ENCODE peak calls at places on chromosomes 4 and X, in nine cellular contexts. One of them, this sample, is unnamed.

GRCh38 chrX:153921511-153922285 is 4.4 kb downstream of the ARHGAP4 start:
- DNase-seq in heart right ventricle: no peak
- DNase-seq in stimulated activated naive B cell treated with anti-CD40 and anti-IgM and Interleukin-4, amounts not matched to agents 10 μg/mL and 1 μg/mL and 100 μg/mL, for 72 hours: no peak
- DNase-seq in heart left ventricle: no peak
- DNase-seq in HCEC 1CT: no peak
- DNase-seq in IMR-90: no peak
- DNase-seq in SIG-M5: no peak
- DNase-seq in NCI-H1092: no peak
- DNase-seq in activated effector memory CD4-positive, alpha-beta T cell treated with anti-CD3 and anti-CD28 coated beads, Interleukin-2, amount 50 U/mL, for 16 hours: no peak
- DNase-seq in this sample: no peak

GRCh38 chrX:2894885-2895292 is 34.2 kb downstream of the ARSD start:
- DNase-seq in heart right ventricle: no peak
- DNase-seq in stimulated activated naive B cell treated with anti-CD40 and anti-IgM and Interleukin-4, amounts not matched to agents 10 μg/mL and 1 μg/mL and 100 μg/mL, for 72 hours: no peak
- DNase-seq in heart left ventricle: no peak
- DNase-seq in HCEC 1CT: peak; percentile 11
- DNase-seq in IMR-90: peak; percentile 50
- DNase-seq in SIG-M5: peak; percentile 33
- DNase-seq in NCI-H1092: no peak
- DNase-seq in activated effector memory CD4-positive, alpha-beta T cell treated with anti-CD3 and anti-CD28 coated beads, Interleukin-2, amount 50 U/mL, for 16 hours: no peak
- DNase-seq in this sample: no peak

GRCh38 chr4:6198278-6198677 is 2.1 kb downstream of the JAKMIP1 start:
- DNase-seq in heart right ventricle: no peak
- DNase-seq in stimulated activated naive B cell treated with anti-CD40 and anti-IgM and Interleukin-4, amounts not matched to agents 10 μg/mL and 1 μg/mL and 100 μg/mL, for 72 hours: no peak
- DNase-seq in heart left ventricle: no peak
- DNase-seq in HCEC 1CT: no peak
- DNase-seq in IMR-90: no peak
- DNase-seq in SIG-M5: no peak
- DNase-seq in NCI-H1092: no peak
- DNase-seq in activated effector memory CD4-positive, alpha-beta T cell treated with anti-CD3 and anti-CD28 coated beads, Interleukin-2, amount 50 U/mL, for 16 hours: peak; percentile 84
- DNase-seq in this sample: no peak

GRCh38 chr4:39626261-39626660 is 12.4 kb downstream of the SMIM14 start:
- DNase-seq in heart right ventricle: no peak
- DNase-seq in stimulated activated naive B cell treated with anti-CD40 and anti-IgM and Interleukin-4, amounts not matched to agents 10 μg/mL and 1 μg/mL and 100 μg/mL, for 72 hours: peak; percentile 61
- DNase-seq in heart left ventricle: no peak
- DNase-seq in HCEC 1CT: no peak
- DNase-seq in IMR-90: no peak
- DNase-seq in SIG-M5: no peak
- DNase-seq in NCI-H1092: no peak
- DNase-seq in activated effector memory CD4-positive, alpha-beta T cell treated with anti-CD3 and anti-CD28 coated beads, Interleukin-2, amount 50 U/mL, for 16 hours: no peak
- DNase-seq in this sample: no peak

GRCh38 chr4:24229976-24230375 is 340.1 kb upstream of the PPARGC1A start:
- DNase-seq in heart right ventricle: no peak
- DNase-seq in stimulated activated naive B cell treated with anti-CD40 and anti-IgM and Interleukin-4, amounts not matched to agents 10 μg/mL and 1 μg/mL and 100 μg/mL, for 72 hours: no peak
- DNase-seq in heart left ventricle: no peak
- DNase-seq in HCEC 1CT: peak; percentile 65
- DNase-seq in IMR-90: peak; percentile 82
- DNase-seq in SIG-M5: no peak
- DNase-seq in NCI-H1092: no peak
- DNase-seq in activated effector memory CD4-positive, alpha-beta T cell treated with anti-CD3 and anti-CD28 coated beads, Interleukin-2, amount 50 U/mL, for 16 hours: no peak
- DNase-seq in this sample: no peak

GRCh38 chr4:21447320-21448055 is 501.1 kb downstream of the KCNIP4 start:
- DNase-seq in heart right ventricle: no peak
- DNase-seq in stimulated activated naive B cell treated with anti-CD40 and anti-IgM and Interleukin-4, amounts not matched to agents 10 μg/mL and 1 μg/mL and 100 μg/mL, for 72 hours: no peak
- DNase-seq in heart left ventricle: no peak
- DNase-seq in HCEC 1CT: no peak
- DNase-seq in IMR-90: no peak
- DNase-seq in SIG-M5: no peak
- DNase-seq in NCI-H1092: no peak
- DNase-seq in activated effector memory CD4-positive, alpha-beta T cell treated with anti-CD3 and anti-CD28 coated beads, Interleukin-2, amount 50 U/mL, for 16 hours: no peak
- DNase-seq in this sample: no peak

GRCh38 chr4:26325191-26325590 is 4.4 kb downstream of the RBPJ start:
- DNase-seq in heart right ventricle: no peak
- DNase-seq in stimulated activated naive B cell treated with anti-CD40 and anti-IgM and Interleukin-4, amounts not matched to agents 10 μg/mL and 1 μg/mL and 100 μg/mL, for 72 hours: no peak
- DNase-seq in heart left ventricle: no peak
- DNase-seq in HCEC 1CT: peak; percentile 59
- DNase-seq in IMR-90: peak; percentile 67
- DNase-seq in SIG-M5: no peak
- DNase-seq in NCI-H1092: no peak
- DNase-seq in activated effector memory CD4-positive, alpha-beta T cell treated with anti-CD3 and anti-CD28 coated beads, Interleukin-2, amount 50 U/mL, for 16 hours: no peak
- DNase-seq in this sample: peak; percentile 27

GRCh38 chrX:152450076-152450475 is 1.0 kb downstream of the GABRA3 start:
- DNase-seq in heart right ventricle: no peak
- DNase-seq in stimulated activated naive B cell treated with anti-CD40 and anti-IgM and Interleukin-4, amounts not matched to agents 10 μg/mL and 1 μg/mL and 100 μg/mL, for 72 hours: no peak
- DNase-seq in heart left ventricle: no peak
- DNase-seq in HCEC 1CT: no peak
- DNase-seq in IMR-90: no peak
- DNase-seq in SIG-M5: no peak
- DNase-seq in NCI-H1092: no peak
- DNase-seq in activated effector memory CD4-positive, alpha-beta T cell treated with anti-CD3 and anti-CD28 coated beads, Interleukin-2, amount 50 U/mL, for 16 hours: no peak
- DNase-seq in this sample: no peak

GRCh38 chrX:72030431-72030830 is 101.3 kb downstream of the RTL5 start:
- DNase-seq in heart right ventricle: no peak
- DNase-seq in stimulated activated naive B cell treated with anti-CD40 and anti-IgM and Interleukin-4, amounts not matched to agents 10 μg/mL and 1 μg/mL and 100 μg/mL, for 72 hours: no peak
- DNase-seq in heart left ventricle: no peak
- DNase-seq in HCEC 1CT: no peak
- DNase-seq in IMR-90: no peak
- DNase-seq in SIG-M5: no peak
- DNase-seq in NCI-H1092: no peak
- DNase-seq in activated effector memory CD4-positive, alpha-beta T cell treated with anti-CD3 and anti-CD28 coated beads, Interleukin-2, amount 50 U/mL, for 16 hours: no peak
- DNase-seq in this sample: no peak

GRCh38 chrX:139720136-139720535 is 12.2 kb upstream of the MCF2 start:
- DNase-seq in heart right ventricle: no peak
- DNase-seq in stimulated activated naive B cell treated with anti-CD40 and anti-IgM and Interleukin-4, amounts not matched to agents 10 μg/mL and 1 μg/mL and 100 μg/mL, for 72 hours: no peak
- DNase-seq in heart left ventricle: no peak
- DNase-seq in HCEC 1CT: peak; percentile 59
- DNase-seq in IMR-90: peak; percentile 68
- DNase-seq in SIG-M5: no peak
- DNase-seq in NCI-H1092: no peak
- DNase-seq in activated effector memory CD4-positive, alpha-beta T cell treated with anti-CD3 and anti-CD28 coated beads, Interleukin-2, amount 50 U/mL, for 16 hours: no peak
- DNase-seq in this sample: no peak

GRCh38 chr4:100087743-100088142 is 102.5 kb downstream of the DDIT4L start:
- DNase-seq in heart right ventricle: no peak
- DNase-seq in stimulated activated naive B cell treated with anti-CD40 and anti-IgM and Interleukin-4, amounts not matched to agents 10 μg/mL and 1 μg/mL and 100 μg/mL, for 72 hours: no peak
- DNase-seq in heart left ventricle: no peak
- DNase-seq in HCEC 1CT: no peak
- DNase-seq in IMR-90: peak; percentile 10
- DNase-seq in SIG-M5: no peak
- DNase-seq in NCI-H1092: no peak
- DNase-seq in activated effector memory CD4-positive, alpha-beta T cell treated with anti-CD3 and anti-CD28 coated beads, Interleukin-2, amount 50 U/mL, for 16 hours: no peak
- DNase-seq in this sample: no peak

GRCh38 chrX:38879631-38880220 is 78.5 kb downstream of the MID1IP1 start:
- DNase-seq in heart right ventricle: peak; percentile 29
- DNase-seq in stimulated activated naive B cell treated with anti-CD40 and anti-IgM and Interleukin-4, amounts not matched to agents 10 μg/mL and 1 μg/mL and 100 μg/mL, for 72 hours: peak; percentile 45
- DNase-seq in heart left ventricle: peak; percentile 47
- DNase-seq in HCEC 1CT: no peak
- DNase-seq in IMR-90: no peak
- DNase-seq in SIG-M5: no peak
- DNase-seq in NCI-H1092: peak; percentile 9
- DNase-seq in activated effector memory CD4-positive, alpha-beta T cell treated with anti-CD3 and anti-CD28 coated beads, Interleukin-2, amount 50 U/mL, for 16 hours: no peak
- DNase-seq in this sample: peak; percentile 63

GRCh38 chr4:88610771-88611170 is 18.5 kb downstream of the HERC3 start:
- DNase-seq in heart right ventricle: peak; percentile 50
- DNase-seq in stimulated activated naive B cell treated with anti-CD40 and anti-IgM and Interleukin-4, amounts not matched to agents 10 μg/mL and 1 μg/mL and 100 μg/mL, for 72 hours: no peak
- DNase-seq in heart left ventricle: peak; percentile 72
- DNase-seq in HCEC 1CT: no peak
- DNase-seq in IMR-90: peak; percentile 31
- DNase-seq in SIG-M5: no peak
- DNase-seq in NCI-H1092: no peak
- DNase-seq in activated effector memory CD4-positive, alpha-beta T cell treated with anti-CD3 and anti-CD28 coated beads, Interleukin-2, amount 50 U/mL, for 16 hours: no peak
- DNase-seq in this sample: no peak

GRCh38 chr4:148293571-148293970 is 148.6 kb downstream of the NR3C2 start:
- DNase-seq in heart right ventricle: no peak
- DNase-seq in stimulated activated naive B cell treated with anti-CD40 and anti-IgM and Interleukin-4, amounts not matched to agents 10 μg/mL and 1 μg/mL and 100 μg/mL, for 72 hours: no peak
- DNase-seq in heart left ventricle: no peak
- DNase-seq in HCEC 1CT: no peak
- DNase-seq in IMR-90: no peak
- DNase-seq in SIG-M5: no peak
- DNase-seq in NCI-H1092: no peak
- DNase-seq in activated effector memory CD4-positive, alpha-beta T cell treated with anti-CD3 and anti-CD28 coated beads, Interleukin-2, amount 50 U/mL, for 16 hours: no peak
- DNase-seq in this sample: no peak

GRCh38 chr4:139675651-139676050 is 10.0 kb downstream of the MGST2 start:
- DNase-seq in heart right ventricle: no peak
- DNase-seq in stimulated activated naive B cell treated with anti-CD40 and anti-IgM and Interleukin-4, amounts not matched to agents 10 μg/mL and 1 μg/mL and 100 μg/mL, for 72 hours: no peak
- DNase-seq in heart left ventricle: no peak
- DNase-seq in HCEC 1CT: no peak
- DNase-seq in IMR-90: no peak
- DNase-seq in SIG-M5: no peak
- DNase-seq in NCI-H1092: no peak
- DNase-seq in activated effector memory CD4-positive, alpha-beta T cell treated with anti-CD3 and anti-CD28 coated beads, Interleukin-2, amount 50 U/mL, for 16 hours: no peak
- DNase-seq in this sample: no peak

GRCh38 chr4:84685105-84685504 is 102.2 kb downstream of the CDS1 start:
- DNase-seq in heart right ventricle: no peak
- DNase-seq in stimulated activated naive B cell treated with anti-CD40 and anti-IgM and Interleukin-4, amounts not matched to agents 10 μg/mL and 1 μg/mL and 100 μg/mL, for 72 hours: no peak
- DNase-seq in heart left ventricle: no peak
- DNase-seq in HCEC 1CT: no peak
- DNase-seq in IMR-90: no peak
- DNase-seq in SIG-M5: no peak
- DNase-seq in NCI-H1092: no peak
- DNase-seq in activated effector memory CD4-positive, alpha-beta T cell treated with anti-CD3 and anti-CD28 coated beads, Interleukin-2, amount 50 U/mL, for 16 hours: no peak
- DNase-seq in this sample: no peak

GRCh38 chrX:44474410-44474809 is 68.2 kb downstream of the FUNDC1 start:
- DNase-seq in heart right ventricle: no peak
- DNase-seq in stimulated activated naive B cell treated with anti-CD40 and anti-IgM and Interleukin-4, amounts not matched to agents 10 μg/mL and 1 μg/mL and 100 μg/mL, for 72 hours: no peak
- DNase-seq in heart left ventricle: no peak
- DNase-seq in HCEC 1CT: peak; percentile 34
- DNase-seq in IMR-90: no peak
- DNase-seq in SIG-M5: no peak
- DNase-seq in NCI-H1092: no peak
- DNase-seq in activated effector memory CD4-positive, alpha-beta T cell treated with anti-CD3 and anti-CD28 coated beads, Interleukin-2, amount 50 U/mL, for 16 hours: no peak
- DNase-seq in this sample: no peak

GRCh38 chr4:81566076-81566663 is 94.5 kb upstream of the RASGEF1B start:
- DNase-seq in heart right ventricle: peak; percentile 34
- DNase-seq in stimulated activated naive B cell treated with anti-CD40 and anti-IgM and Interleukin-4, amounts not matched to agents 10 μg/mL and 1 μg/mL and 100 μg/mL, for 72 hours: no peak
- DNase-seq in heart left ventricle: no peak
- DNase-seq in HCEC 1CT: no peak
- DNase-seq in IMR-90: no peak
- DNase-seq in SIG-M5: no peak
- DNase-seq in NCI-H1092: no peak
- DNase-seq in activated effector memory CD4-positive, alpha-beta T cell treated with anti-CD3 and anti-CD28 coated beads, Interleukin-2, amount 50 U/mL, for 16 hours: no peak
- DNase-seq in this sample: no peak

GRCh38 chr4:76067652-76068286 is 6.7 kb upstream of the ART3 start:
- DNase-seq in heart right ventricle: peak; percentile 81
- DNase-seq in stimulated activated naive B cell treated with anti-CD40 and anti-IgM and Interleukin-4, amounts not matched to agents 10 μg/mL and 1 μg/mL and 100 μg/mL, for 72 hours: peak; percentile 52
- DNase-seq in heart left ventricle: no peak
- DNase-seq in HCEC 1CT: peak; percentile 28
- DNase-seq in IMR-90: peak; percentile 76
- DNase-seq in SIG-M5: no peak
- DNase-seq in NCI-H1092: peak; percentile 42
- DNase-seq in activated effector memory CD4-positive, alpha-beta T cell treated with anti-CD3 and anti-CD28 coated beads, Interleukin-2, amount 50 U/mL, for 16 hours: peak; percentile 85
- DNase-seq in this sample: no peak

GRCh38 chr4:111883557-111883999 is 261.7 kb upstream of the FAM241A start:
- DNase-seq in heart right ventricle: no peak
- DNase-seq in stimulated activated naive B cell treated with anti-CD40 and anti-IgM and Interleukin-4, amounts not matched to agents 10 μg/mL and 1 μg/mL and 100 μg/mL, for 72 hours: no peak
- DNase-seq in heart left ventricle: no peak
- DNase-seq in HCEC 1CT: no peak
- DNase-seq in IMR-90: no peak
- DNase-seq in SIG-M5: no peak
- DNase-seq in NCI-H1092: no peak
- DNase-seq in activated effector memory CD4-positive, alpha-beta T cell treated with anti-CD3 and anti-CD28 coated beads, Interleukin-2, amount 50 U/mL, for 16 hours: no peak
- DNase-seq in this sample: no peak